ENCODE peak calls at places on chromosomes 1 and 21, in seven cellular contexts. P is PC-3; J is body of pancreas; V is aorta; Z is fibroblast of lung; Y is effector memory CD4-positive, alpha-beta T cell; O is GM23248. I is an unnamed sample.

GRCh38 chr1:194353121-194353520 is 1166.7 kb upstream of the B3GALT2 start:
- DNase-seq in Z (no peak), J (no peak), P (no peak), V (no peak), O (no peak), Y (no peak), I (no peak)

GRCh38 chr1:153789478-153790148 is 14.4 kb downstream of the SLC27A3 start:
- DNase-seq in O (peak; percentile 49), Y (no peak), V (peak; percentile 60), J (peak; percentile 78), Z (no peak), P (no peak), I (no peak)

GRCh38 chr21:45572783-45573451 is 30.7 kb upstream of the SLC19A1 start:
- DNase-seq in V (no peak), Y (no peak), O (no peak), J (no peak), Z (no peak), P (no peak), I (no peak)

GRCh38 chr1:24133819-24134218 is 9.1 kb downstream of the IL22RA1 start:
- DNase-seq in Z (no peak), O (no peak), V (no peak), P (no peak), J (no peak), Y (no peak), I (no peak)

GRCh38 chr1:15848929-15849774 is 1.6 kb downstream of the SPEN start:
- DNase-seq in Y (peak; percentile 42), P (peak; percentile 83), J (peak; percentile 90), V (peak; percentile 88), O (peak; percentile 93), Z (peak; percentile 83), I (peak; percentile 78)

GRCh38 chr1:28766532-28767183 is 29.9 kb downstream of the YTHDF2 start:
- DNase-seq in V (no peak), J (no peak), O (no peak), Z (no peak), P (no peak), Y (no peak), I (no peak)

GRCh38 chr1:38463074-38463473 is 396.5 kb downstream of the RRAGC start:
- DNase-seq in Z (no peak), V (no peak), P (no peak), J (no peak), Y (no peak), O (no peak), I (no peak)

GRCh38 chr1:205287723-205288122 is 33.8 kb downstream of the NUAK2 start:
- DNase-seq in V (no peak), P (no peak), O (no peak), J (no peak), Y (no peak), Z (no peak), I (no peak)

GRCh38 chr1:151540982-151541377 is 871 bp downstream of the TUFT1 start:
- DNase-seq in J (peak; percentile 44), Z (no peak), P (peak; percentile 37), O (no peak), V (no peak), Y (no peak), I (peak; percentile 72)

GRCh38 chr21:43348801-43349261 is 78.1 kb downstream of the SIK1 start:
- DNase-seq in O (no peak), J (no peak), Z (no peak), Y (no peak), P (no peak), V (no peak), I (no peak)

GRCh38 chr1:6956488-6957159 is 171.4 kb downstream of the CAMTA1 start:
- DNase-seq in O (no peak), P (peak; percentile 19), J (no peak), V (no peak), Y (no peak), Z (no peak), I (no peak)

GRCh38 chr1:97898948-97899347 is 21.9 kb downstream of the DPYD start:
- DNase-seq in J (no peak), Y (no peak), O (peak; percentile 29), V (no peak), Z (peak; percentile 53), P (peak; percentile 49), I (no peak)

GRCh38 chr1:101002551-101002950 is 23.0 kb downstream of the DPH5 start:
- DNase-seq in Z (peak; percentile 60), P (peak; percentile 62), Y (no peak), V (no peak), O (peak; percentile 49), J (no peak), I (no peak)

GRCh38 chr1:160826546-160826945 is 30.6 kb downstream of the LY9 start:
- DNase-seq in Z (peak; percentile 74), O (no peak), J (no peak), Y (no peak), P (peak; percentile 99), V (no peak), I (peak; percentile 48)

GRCh38 chr1:115069186-115069585 is 20.1 kb downstream of the TSPAN2 start:
- DNase-seq in P (peak; percentile 73), V (peak; percentile 75), J (peak; percentile 30), Y (no peak), O (peak; percentile 90), Z (peak; percentile 83), I (peak; percentile 71)

GRCh38 chr1:232949636-232950196 is 695 bp upstream of the NTPCR start:
- DNase-seq in Y (no peak), P (no peak), V (no peak), O (no peak), J (no peak), Z (no peak), I (no peak)

GRCh38 chr1:168430348-168430747 is 113.4 kb downstream of the XCL2 start:
- DNase-seq in J (no peak), V (no peak), Y (no peak), Z (no peak), O (no peak), P (no peak), I (no peak)

DNA sequence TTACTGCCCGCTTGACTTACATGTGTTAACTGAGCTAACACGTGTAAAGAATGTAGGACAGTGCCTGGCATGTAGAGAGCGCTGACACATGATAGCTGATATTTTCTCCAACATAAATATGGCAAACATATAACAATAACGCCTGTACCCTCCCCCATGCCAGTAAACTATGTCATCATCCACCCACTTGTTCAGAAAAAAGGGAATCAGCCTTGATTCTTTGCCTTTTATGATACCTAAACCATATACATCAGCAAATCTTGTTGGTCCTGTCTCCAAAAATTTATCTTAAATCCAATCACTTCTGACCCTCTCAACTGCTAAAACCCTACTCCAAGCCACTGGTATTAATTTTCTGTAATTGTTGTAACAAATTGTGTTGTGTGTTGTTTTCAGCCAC is 1.1 kb upstream of the ZNF692 start:
- DNase-seq in J (no peak), V (no peak), Y (no peak), P (no peak), Z (no peak), O (no peak), I (no peak)
- H3K36me3 ChIP-seq in J (no peaks in the 10 kb centered on the region), V (no peaks in the 10 kb centered on the region), Y (no peaks in the 10 kb centered on the region), P (peaks cover 7% of the 10 kb centered on the region), Z (peaks cover 4% of the 10 kb centered on the region), O (no peaks in the 10 kb centered on the region), I (peaks cover 10% of the 10 kb centered on the region)

GRCh38 chr1:8437286-8437685 is 119.4 kb downstream of the SLC45A1 start:
- DNase-seq in J (no peak), P (no peak), Y (no peak), Z (no peak), V (no peak), O (no peak), I (no peak)

GRCh38 chr1:8435569-8436071 is 117.7 kb downstream of the SLC45A1 start:
- DNase-seq in V (no peak), Y (no peak), P (peak; percentile 69), J (no peak), O (no peak), Z (no peak), I (no peak)

GRCh38 chr1:8441466-8441865 is 123.6 kb downstream of the SLC45A1 start:
- DNase-seq in J (no peak), O (no peak), V (no peak), P (no peak), Y (no peak), Z (no peak), I (no peak)

GRCh38 chr1:8438449-8438848 is 120.5 kb downstream of the SLC45A1 start:
- DNase-seq in V (no peak), J (no peak), P (no peak), Y (no peak), O (no peak), Z (no peak), I (peak; percentile 82)

GRCh38 chr1:8439015-8439702 is 121.2 kb downstream of the SLC45A1 start:
- DNase-seq in P (no peak), Z (peak; percentile 87), O (peak; percentile 94), Y (no peak), J (peak; percentile 77), V (peak; percentile 91), I (peak; percentile 92)
- H3K4me1 ChIP-seq in P (peaks cover 9% of the 10 kb centered on the region), Z (peaks cover 13% of the 10 kb centered on the region), O (peaks cover 13% of the 10 kb centered on the region), Y (no peaks in the 10 kb centered on the region), J (peaks cover 18% of the 10 kb centered on the region), V (no peaks in the 10 kb centered on the region), I (peaks cover 7% of the 10 kb centered on the region)

DNA sequence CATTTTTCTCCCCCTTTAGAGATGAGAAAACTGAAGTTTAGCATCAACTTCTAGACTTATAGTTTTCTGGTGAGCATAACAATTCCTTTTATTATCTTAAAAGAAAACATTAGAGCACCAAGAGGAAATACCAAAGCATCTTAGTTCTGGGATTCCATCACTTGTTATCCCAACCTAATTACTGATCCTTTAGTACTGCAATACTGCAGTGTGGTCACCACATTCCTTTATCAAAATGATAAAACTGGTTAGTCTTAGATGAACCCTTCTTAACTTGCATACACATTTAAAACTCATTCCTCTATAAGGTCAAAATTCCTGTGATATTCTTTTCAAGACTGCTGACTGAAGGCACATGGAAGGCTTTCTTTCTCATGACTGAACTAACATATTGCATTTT is 23.1 kb downstream of the SOD1 start:
- DNase-seq in O (no peak), V (no peak), P (no peak), Y (no peak), Z (peak; percentile 74), J (no peak), I (no peak)
- H3K36me3 ChIP-seq in O (peaks cover 64% of the 10 kb centered on the region), V (peaks cover 6% of the 10 kb centered on the region), P (peaks cover 64% of the 10 kb centered on the region), Y (peaks cover 48% of the 10 kb centered on the region), Z (peaks cover 7% of the 10 kb centered on the region), J (peaks cover 11% of the 10 kb centered on the region), I (peaks cover 60% of the 10 kb centered on the region)

GRCh38 chr1:62487956-62488355 is 51.1 kb downstream of the USP1 start:
- DNase-seq in Z (no peak), J (no peak), O (no peak), V (no peak), Y (no peak), P (no peak), I (no peak)
- H3K4me1 ChIP-seq in Z (no peaks in the 10 kb centered on the region), J (no peaks in the 10 kb centered on the region), O (no peaks in the 10 kb centered on the region), V (no peaks in the 10 kb centered on the region), Y (no peaks in the 10 kb centered on the region), P (no peaks in the 10 kb centered on the region), I (no peaks in the 10 kb centered on the region)

DNA sequence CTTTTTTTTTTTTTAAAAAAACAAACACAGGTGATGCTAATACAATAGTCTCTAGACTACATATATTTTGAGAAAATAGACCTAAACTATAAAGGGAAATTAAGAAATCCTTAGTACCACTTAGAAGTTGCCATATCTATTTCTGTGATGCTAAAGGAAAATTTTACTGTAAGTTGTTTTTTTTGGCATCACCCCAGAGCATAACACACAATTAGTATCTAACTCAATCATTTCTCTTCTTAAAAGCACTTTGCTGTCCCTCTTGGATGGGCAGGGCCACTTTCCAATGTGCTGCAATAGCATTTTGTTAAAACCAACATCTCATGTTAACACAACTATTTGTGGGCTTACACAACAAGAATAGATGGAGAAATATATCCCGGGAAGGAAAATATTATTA is 91.9 kb downstream of the GABPA start:
- DNase-seq in P (no peak), V (no peak), J (no peak), O (no peak), Z (no peak), Y (no peak), I (no peak)
- H3K36me3 ChIP-seq in P (no peaks in the 10 kb centered on the region), V (no peaks in the 10 kb centered on the region), J (no peaks in the 10 kb centered on the region), O (no peaks in the 10 kb centered on the region), Z (no peaks in the 10 kb centered on the region), Y (no peaks in the 10 kb centered on the region), I (no peaks in the 10 kb centered on the region)

GRCh38 chr1:55211456-55211855 is 3.7 kb downstream of the USP24 start:
- DNase-seq in O (no peak), Z (no peak), V (no peak), Y (no peak), J (no peak), P (no peak), I (peak; percentile 60)
- H3K4me1 ChIP-seq in O (peaks cover 44% of the 10 kb centered on the region), Z (peaks cover 12% of the 10 kb centered on the region), V (peaks cover 3% of the 10 kb centered on the region), Y (peaks cover 32% of the 10 kb centered on the region), J (peaks cover 56% of the 10 kb centered on the region), P (peaks cover 26% of the 10 kb centered on the region), I (peaks cover 40% of the 10 kb centered on the region)

I was measured in osteoblast.